ENCODE peak calls at places on chromosomes 11 and 22, in ten cellular contexts. K, A, H, N, T, Q, V, R, D and B are unnamed samples.

GRCh38 chr22:17982572-17983141 is 41.7 kb downstream of the MICAL3 start:
- DNase-seq in K (no peak), A (peak), H (no peak), N (no peak), T (no peak), Q (no peak), V (no peak), R (no peak), D (peak), B (no peak)

GRCh38 chr11:60288531-60288930 is 8.1 kb downstream of the MS4A4A start:
- DNase-seq in K (no peak), A (no peak), H (no peak), N (no peak), T (no peak), Q (no peak), V (no peak), R (no peak), D (no peak), B (no peak)

GRCh38 chr22:23180893-23181762 is 819 bp downstream of the BCR start:
- DNase-seq in K (no peak), A (peak), H (no peak), N (no peak), T (no peak), Q (peak), V (no peak), R (peak), D (no peak), B (peak)

GRCh38 chr11:47797633-47798032 is 30.5 kb upstream of the FNBP4 start:
- DNase-seq in K (no peak), A (peak), H (peak), N (peak), T (no peak), Q (peak), V (no peak), R (no peak), D (no peak), B (no peak)

GRCh38 chr11:117195208-117195607 is 4.0 kb upstream of the TAGLN start:
- DNase-seq in K (no peak), A (no peak), H (no peak), N (no peak), T (no peak), Q (no peak), V (no peak), R (no peak), D (no peak), B (no peak)

GRCh38 chr11:116172156-116172555 is 600.6 kb downstream of the BUD13 start:
- DNase-seq in K (no peak), A (no peak), H (no peak), N (no peak), T (no peak), Q (no peak), V (peak), R (no peak), D (no peak), B (no peak)

GRCh38 chr11:18265949-18266348 is at the start of gene SAA1:
- DNase-seq in K (no peak), A (no peak), H (no peak), N (no peak), T (no peak), Q (no peak), V (no peak), R (no peak), D (peak), B (no peak)

GRCh38 chr11:71192629-71193028 is 59.7 kb downstream of the SHANK2 start:
- DNase-seq in K (no peak), A (no peak), H (no peak), N (no peak), T (no peak), Q (no peak), V (no peak), R (no peak), D (no peak), B (no peak)

GRCh38 chr11:1092919-1093318 is 18.2 kb downstream of the MUC2 start:
- DNase-seq in K (no peak), A (no peak), H (no peak), N (no peak), T (no peak), Q (no peak), V (no peak), R (no peak), D (no peak), B (no peak)

GRCh38 chr22:22948651-22949611 is 61.3 kb downstream of the IGLL5 start:
- DNase-seq in K (no peak), A (peak), H (no peak), N (peak), T (no peak), Q (no peak), V (no peak), R (no peak), D (peak), B (peak)

GRCh38 chr22:27718186-27719032 is 83.1 kb downstream of the MN1 start:
- DNase-seq in K (peak), A (peak), H (peak), N (peak), T (no peak), Q (peak), V (no peak), R (no peak), D (peak), B (no peak)

GRCh38 chr11:64990222-64990918 is 6.4 kb downstream of the BATF2 start:
- DNase-seq in K (no peak), A (no peak), H (no peak), N (peak), T (no peak), Q (peak), V (no peak), R (no peak), D (no peak), B (no peak)

GRCh38 chr22:47918936-47919505 is 1156.6 kb downstream of the TBC1D22A start:
- DNase-seq in K (no peak), A (no peak), H (no peak), N (no peak), T (no peak), Q (no peak), V (no peak), R (peak), D (no peak), B (peak)

GRCh38 chr11:124762077-124762623 is at the start of gene ESAM:
- DNase-seq in K (no peak), A (peak), H (no peak), N (no peak), T (no peak), Q (peak), V (peak), R (peak), D (peak), B (no peak)

GRCh38 chr11:114426280-114426679 is 13.0 kb upstream of the REXO2 start:
- DNase-seq in K (no peak), A (no peak), H (no peak), N (no peak), T (no peak), Q (no peak), V (no peak), R (no peak), D (no peak), B (no peak)

GRCh38 chr22:44130076-44130711 is 50.5 kb upstream of the PARVG start:
- DNase-seq in K (no peak), A (no peak), H (no peak), N (no peak), T (no peak), Q (no peak), V (no peak), R (no peak), D (no peak), B (no peak)

GRCh38 chr22:48369789-48370507 is 1457.7 kb downstream of the BRD1 start:
- DNase-seq in K (no peak), A (peak), H (no peak), N (no peak), T (no peak), Q (no peak), V (peak), R (peak), D (peak), B (no peak)

GRCh38 chr11:35145249-35145648 is 6.3 kb downstream of the CD44 start:
- DNase-seq in K (no peak), A (peak), H (no peak), N (no peak), T (no peak), Q (peak), V (no peak), R (no peak), D (no peak), B (no peak)

GRCh38 chr11:66559141-66559861 is 9.1 kb downstream of the CTSF start:
- DNase-seq in K (no peak), A (peak), H (no peak), N (peak), T (no peak), Q (peak), V (no peak), R (no peak), D (no peak), B (no peak)

GRCh38 chr11:103024086-103024485 is 67.9 kb downstream of the DCUN1D5 start:
- DNase-seq in K (no peak), A (peak), H (no peak), N (no peak), T (no peak), Q (no peak), V (no peak), R (no peak), D (no peak), B (no peak)

GRCh38 chr11:73401924-73402833 is 26.0 kb downstream of the RELT start:
- DNase-seq in K (no peak), A (peak), H (no peak), N (no peak), T (no peak), Q (no peak), V (no peak), R (peak), D (no peak), B (no peak)

GRCh38 chr22:48516571-48516970 is 1311.1 kb downstream of the BRD1 start:
- DNase-seq in K (no peak), A (no peak), H (no peak), N (no peak), T (no peak), Q (no peak), V (no peak), R (no peak), D (no peak), B (no peak)

GRCh38 chr11:62755086-62755615 is 1.2 kb upstream of the ZBTB3 start:
- DNase-seq in K (no peak), A (no peak), H (no peak), N (no peak), T (no peak), Q (no peak), V (no peak), R (no peak), D (no peak), B (no peak)

GRCh38 chr11:31102875-31103274 is 266.7 kb downstream of the DCDC1 start:
- DNase-seq in K (no peak), A (no peak), H (no peak), N (no peak), T (no peak), Q (no peak), V (no peak), R (no peak), D (no peak), B (no peak)

GRCh38 chr11:57116654-57117053 is 65.1 kb upstream of the LRRC55 start:
- DNase-seq in K (peak), A (peak), H (no peak), N (peak), T (no peak), Q (peak), V (peak), R (peak), D (peak), B (peak)

GRCh38 chr11:12472401-12473065 is 95.2 kb downstream of the PARVA start:
- DNase-seq in K (no peak), A (no peak), H (no peak), N (no peak), T (no peak), Q (no peak), V (no peak), R (peak), D (no peak), B (no peak)

GRCh38 chr11:12470236-12470635 is 92.9 kb downstream of the PARVA start:
- DNase-seq in K (no peak), A (no peak), H (no peak), N (no peak), T (no peak), Q (no peak), V (no peak), R (no peak), D (no peak), B (no peak)

GRCh38 chr11:12473366-12473765 is 96.0 kb downstream of the PARVA start:
- DNase-seq in K (no peak), A (no peak), H (no peak), N (no peak), T (no peak), Q (no peak), V (no peak), R (no peak), D (no peak), B (no peak)

GRCh38 chr11:12467610-12468009 is 90.2 kb downstream of the PARVA start:
- DNase-seq in K (no peak), A (no peak), H (no peak), N (no peak), T (no peak), Q (no peak), V (no peak), R (no peak), D (no peak), B (no peak)

DNA sequence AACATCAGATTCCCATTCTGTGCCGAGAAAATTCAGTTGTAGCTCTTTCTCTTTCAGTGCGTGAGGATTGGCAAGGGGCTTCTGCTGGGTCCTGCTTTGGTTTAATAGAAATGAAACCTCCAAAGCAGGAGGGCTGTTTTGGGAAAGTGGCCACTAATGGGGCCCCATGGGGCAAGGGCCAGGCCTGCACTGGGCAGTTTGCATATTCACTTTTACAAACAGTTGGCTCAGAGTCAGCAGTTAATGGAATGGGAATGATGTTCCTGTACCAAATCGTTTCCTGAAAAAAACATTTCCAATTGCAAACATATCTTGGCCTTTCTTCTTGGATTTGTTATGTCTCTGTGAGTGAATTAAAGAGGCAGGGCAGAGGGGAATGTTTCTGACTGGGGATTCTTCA is 92.1 kb downstream of the PARVA start:
- DNase-seq in K (no peak), A (peak), H (no peak), N (peak), T (no peak), Q (no peak), V (no peak), R (no peak), D (peak), B (no peak)
- H3K27ac ChIP-seq in K (no peak), A (no peak), H (no peak), N (peak), T (no peak), Q (no peak), V (no peak), R (no peak), D (peak), B (no peak)

GRCh38 chr11:61752117-61752924 is at the start of gene MYRF:
- DNase-seq in K (no peak), A (peak), H (no peak), N (no peak), T (no peak), Q (peak), V (peak), R (peak), D (peak), B (no peak)
- TF ChIP-seq EZH2 in K (no peak), A (no peak), H (no peak), N (no peak), T (no peak), Q (no peak), V (no peak), R (peak), D (no peak), B (no peak)

DNA sequence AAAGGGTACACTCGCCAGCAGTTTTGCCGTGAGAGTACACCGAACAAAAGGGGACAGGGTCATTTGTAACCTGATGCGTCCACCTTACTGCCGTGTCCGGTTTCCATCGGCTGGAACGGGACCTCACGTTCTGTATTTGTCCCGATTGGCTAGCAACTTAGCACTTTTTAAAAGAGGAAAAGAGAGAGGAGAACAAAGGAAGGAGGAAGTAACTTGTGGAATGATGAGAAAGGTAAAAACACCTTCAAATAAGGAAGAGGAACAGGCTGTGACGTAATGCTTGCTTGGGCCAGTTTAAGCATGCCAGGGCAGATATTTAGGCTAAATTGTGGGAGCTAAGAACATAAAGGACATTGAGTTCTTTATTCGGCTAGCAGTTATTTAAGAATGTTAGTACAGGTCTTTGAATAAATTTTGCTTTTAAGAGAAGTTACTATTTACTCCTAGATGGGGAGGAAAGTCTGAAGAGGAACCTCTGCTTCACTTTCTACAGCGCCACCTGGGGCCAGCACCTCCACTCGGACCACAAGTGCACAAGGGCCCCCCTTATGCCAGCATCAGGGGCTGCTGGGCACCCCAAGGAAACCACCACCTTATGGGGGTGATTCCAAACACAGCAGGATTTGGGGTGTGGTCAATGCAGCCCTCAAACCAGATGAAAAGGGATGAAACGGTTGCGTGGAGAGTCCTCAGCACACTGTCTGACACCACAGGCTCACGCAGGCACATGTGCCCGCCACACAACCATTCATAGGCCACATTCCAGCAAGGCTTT is 5.8 kb downstream of the ARSA start:
- DNase-seq in K (no peak), A (no peak), H (no peak), N (no peak), T (no peak), Q (no peak), V (peak), R (peak), D (no peak), B (no peak)
- H3K4me3 ChIP-seq in K (no peak), A (peak), H (peak), N (no peak), T (peak), Q (no peak), V (no peak), R (peak), D (no peak), B (peak)

GRCh38 chr11:127392575-127392974 is 392.0 kb upstream of the KIRREL3 start:
- DNase-seq in K (no peak), A (no peak), H (no peak), N (no peak), T (no peak), Q (no peak), V (no peak), R (peak), D (no peak), B (no peak)
- H3K27ac ChIP-seq in K (no peak), A (no peak), H (no peak), N (no peak), T (no peak), Q (no peak), V (no peak), R (peak), D (no peak), B (no peak)

GRCh38 chr22:29206372-29207230 is 905 bp downstream of the EMID1 start:
- DNase-seq in K (no peak), A (no peak), H (no peak), N (no peak), T (no peak), Q (peak), V (no peak), R (peak), D (no peak), B (no peak)
- TF ChIP-seq EZH2 in K (no peak), A (peak), H (peak), N (peak), T (no peak), Q (no peak), V (no peak), R (no peak), D (no peak), B (no peak)

GRCh38 chr11:83827940-83828554 is 541.9 kb upstream of the CCDC90B start:
- DNase-seq in K (peak), A (peak), H (no peak), N (peak), T (peak), Q (peak), V (no peak), R (peak), D (peak), B (no peak)
- H3K4me3 ChIP-seq in K (no peak), A (peak), H (no peak), N (peak), T (no peak), Q (no peak), V (no peak), R (no peak), D (no peak), B (no peak)

GRCh38 chr11:61596539-61596938 is 15.7 kb upstream of the SYT7 start:
- DNase-seq in K (no peak), A (no peak), H (no peak), N (no peak), T (no peak), Q (no peak), V (no peak), R (no peak), D (no peak), B (no peak)
- H3K27ac ChIP-seq in K (no peak), A (no peak), H (no peak), N (no peak), T (no peak), Q (no peak), V (no peak), R (no peak), D (no peak), B (no peak)

GRCh38 chr11:26930518-26931247 is 63.2 kb upstream of the FIBIN start:
- DNase-seq in K (no peak), A (peak), H (no peak), N (peak), T (no peak), Q (no peak), V (no peak), R (no peak), D (peak), B (no peak)
- TF ChIP-seq EZH2 in K (no peak), A (no peak), H (no peak), N (no peak), T (no peak), Q (no peak), V (no peak), R (no peak), D (no peak), B (no peak)

DNA sequence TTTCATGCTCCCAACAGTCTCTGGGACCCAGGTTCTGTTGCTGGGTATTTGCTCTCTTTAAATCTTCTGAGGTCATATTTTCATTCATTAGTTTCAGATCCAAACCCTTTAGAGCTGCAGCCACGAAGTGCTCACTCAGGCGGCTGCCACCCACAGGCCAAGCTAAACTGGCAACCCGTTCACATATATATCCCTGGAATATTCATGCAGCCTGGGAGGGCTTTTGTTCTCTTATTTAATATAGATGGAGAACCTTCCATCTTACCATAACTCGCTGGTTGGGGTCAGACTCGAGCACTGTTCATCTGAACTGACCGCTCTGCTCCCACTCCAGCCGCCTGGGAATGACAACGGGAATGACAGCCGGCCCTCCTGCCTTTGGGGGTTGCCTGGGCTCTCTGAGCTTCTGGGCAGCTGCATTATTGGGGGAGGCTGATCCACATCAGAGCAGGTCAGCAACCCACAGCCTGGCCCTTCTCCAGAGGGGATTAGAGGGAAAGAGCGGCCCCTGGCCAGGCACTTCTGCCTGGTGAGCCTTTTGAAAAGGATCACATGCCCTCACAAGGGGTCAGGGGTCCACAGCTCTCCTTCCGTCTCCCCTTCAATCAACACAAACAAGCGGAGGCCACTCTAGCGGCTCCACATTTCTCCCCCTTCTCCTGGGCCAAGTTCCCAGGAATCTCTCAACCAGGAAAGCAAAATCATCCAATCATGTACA is 11.9 kb downstream of the TMEM184B start:
- DNase-seq in K (no peak), A (peak), H (no peak), N (peak), T (no peak), Q (no peak), V (no peak), R (peak), D (no peak), B (no peak)
- H3K4me3 ChIP-seq in K (no peak), A (peak), H (no peak), N (no peak), T (no peak), Q (no peak), V (no peak), R (peak), D (no peak), B (no peak)